ENCODE peak calls at places on chromosomes 5 and 9, in four cellular contexts. J, M, C and O are unnamed samples.

GRCh38 chr5:135578685-135579341 is at the start of gene CXCL14:
- DNase-seq in C (peak; percentile 42), M (peak; percentile 63), J (no peak), O (no peak)

GRCh38 chr5:107580902-107581823 is 89.6 kb downstream of the EFNA5 start:
- DNase-seq in C (no peak), M (peak; percentile 69), J (no peak), O (no peak)

GRCh38 chr5:133230823-133231578 is 179.2 kb downstream of the HSPA4 start:
- DNase-seq in J (no peak), C (no peak), M (no peak), O (no peak)

GRCh38 chr9:20315672-20316071 is 306.6 kb downstream of the MLLT3 start:
- DNase-seq in M (peak; percentile 62), J (no peak), C (no peak), O (no peak)

GRCh38 chr5:178765753-178766300 is 35.4 kb upstream of the ZNF354A start:
- DNase-seq in C (no peak), J (no peak), M (no peak), O (no peak)

GRCh38 chr5:6183391-6184390 is 194.7 kb downstream of the MED10 start:
- DNase-seq in J (no peak), M (no peak), C (no peak), O (no peak)

GRCh38 chr9:98708103-98708932 is 417 bp downstream of the GABBR2 start:
- DNase-seq in M (no peak), J (no peak), C (no peak), O (no peak)

GRCh38 chr5:176833286-176833685 is 22.9 kb downstream of the UNC5A start:
- DNase-seq in J (no peak), C (no peak), M (no peak), O (no peak)

GRCh38 chr5:32172908-32173393 is 1.2 kb downstream of the GOLPH3 start:
- DNase-seq in J (no peak), M (no peak), C (no peak), O (no peak)

GRCh38 chr9:2966846-2967372 is 123.0 kb upstream of the PUM3 start:
- DNase-seq in C (peak; percentile 4), J (no peak), M (no peak), O (no peak)

GRCh38 chr9:93126151-93126781 is 7.8 kb downstream of the NINJ1 start:
- DNase-seq in C (no peak), J (no peak), M (no peak), O (no peak)

GRCh38 chr5:125209650-125210049 is 463.2 kb upstream of the ZNF608 start:
- DNase-seq in C (no peak), J (no peak), M (no peak), O (no peak)

GRCh38 chr9:4073371-4073770 is 226.5 kb downstream of the GLIS3 start:
- DNase-seq in C (no peak), J (no peak), M (no peak), O (no peak)

GRCh38 chr5:53126514-53126913 is 17.0 kb upstream of the MOCS2 start:
- DNase-seq in C (no peak), M (peak; percentile 24), J (no peak), O (no peak)

GRCh38 chr9:131167146-131167692 is 41.8 kb downstream of the NUP214 start:
- DNase-seq in M (no peak), J (no peak), C (no peak), O (no peak)

GRCh38 chr9:112744177-112744576 is 6.4 kb upstream of the SNX30 start:
- DNase-seq in C (no peak), J (no peak), M (peak; percentile 73), O (no peak)

GRCh38 chr9:107487521-107488399 is 1.8 kb downstream of the KLF4 start:
- DNase-seq in M (peak; percentile 63), J (peak; percentile 20), C (peak; percentile 49), O (no peak)

GRCh38 chr5:52705720-52706119 is 82.0 kb upstream of the ITGA1 start:
- DNase-seq in C (no peak), M (peak; percentile 41), J (no peak), O (no peak)

GRCh38 chr5:57887851-57888621 is 405.4 kb upstream of the ACTBL2 start:
- DNase-seq in C (no peak), M (peak; percentile 77), J (no peak), O (no peak)

GRCh38 chr9:114551750-114552685 is 35.6 kb upstream of the ATP6V1G1 start:
- DNase-seq in C (no peak), J (no peak), M (peak; percentile 95), O (no peak)

GRCh38 chr5:73591102-73591695 is 25.7 kb downstream of the UTP15 start:
- DNase-seq in J (peak; percentile 25), M (peak; percentile 94), C (peak; percentile 73), O (no peak)

GRCh38 chr9:130938652-130939404 is at the start of gene FIBCD1:
- DNase-seq in J (peak; percentile 53), M (no peak), C (no peak), O (peak; percentile 68)